ENCODE peak calls at places on chromosomes 7 and 10, in five cellular contexts. E is astrocyte of the cerebellum, L is IMR-90, N is fibroblast of villous mesenchyme, S is BJ. Z is an unnamed sample.

GRCh38 chr7:6430271-6430940 is 17.3 kb downstream of the DAGLB start:
- DNase-seq in E (no peak), L (peak), N (peak), S (no peak), Z (peak)

GRCh38 chr10:100744136-100744979 is 1.0 kb upstream of the PAX2 start:
- DNase-seq in E (no peak), L (no peak), N (no peak), S (no peak), Z (no peak)

GRCh38 chr10:129655007-129655678 is 188.1 kb downstream of the MGMT start:
- DNase-seq in E (no peak), L (peak), N (no peak), S (no peak), Z (no peak)

GRCh38 chr10:119207713-119208552 is 562 bp downstream of the GRK5 start:
- DNase-seq in E (no peak), L (peak), N (peak), S (no peak), Z (peak)

GRCh38 chr10:71842856-71843530 is 8.1 kb downstream of the PSAP start:
- DNase-seq in E (no peak), L (no peak), N (no peak), S (no peak), Z (no peak)

GRCh38 chr7:108034586-108034985 is 31.6 kb upstream of the LAMB1 start:
- DNase-seq in E (no peak), L (no peak), N (no peak), S (no peak), Z (no peak)

GRCh38 chr10:29949411-29950011 is 109.9 kb downstream of the JCAD start:
- DNase-seq in E (peak), L (peak), N (peak), S (peak), Z (peak)

GRCh38 chr7:121330053-121330833 is 1.4 kb downstream of the WNT16 start:
- DNase-seq in E (no peak), L (no peak), N (no peak), S (no peak), Z (no peak)

GRCh38 chr7:36512607-36513006 is 122.9 kb downstream of the ANLN start:
- DNase-seq in E (no peak), L (no peak), N (no peak), S (no peak), Z (no peak)

GRCh38 chr10:45152726-45153125 is 152.0 kb downstream of the ZNF22 start:
- DNase-seq in E (no peak), L (peak), N (peak), S (no peak), Z (no peak)

GRCh38 chr10:13633689-13634088 is 46.9 kb downstream of the PRPF18 start:
- DNase-seq in E (peak), L (peak), N (peak), S (peak), Z (peak)

GRCh38 chr7:142459557-142459963 is 201.7 kb upstream of the PRSS58 start:
- DNase-seq in E (peak), L (peak), N (peak), S (peak), Z (peak)

GRCh38 chr7:17625038-17625437 is 315.3 kb downstream of the SNX13 start:
- DNase-seq in E (peak), L (peak), N (peak), S (peak), Z (peak)

GRCh38 chr10:58990693-58991092 is 185.8 kb upstream of the PHYHIPL start:
- DNase-seq in E (no peak), L (no peak), N (no peak), S (no peak), Z (no peak)

GRCh38 chr10:122974034-122974433 is 6.2 kb upstream of the PSTK start:
- DNase-seq in E (no peak), L (peak), N (peak), S (no peak), Z (no peak)

GRCh38 chr7:45506059-45506458 is 68.1 kb upstream of the ADCY1 start:
- DNase-seq in E (no peak), L (no peak), N (no peak), S (no peak), Z (no peak)

GRCh38 chr10:35040761-35041501 is 49.2 kb downstream of the CUL2 start:
- DNase-seq in E (peak), L (peak), N (peak), S (peak), Z (peak)

GRCh38 chr10:129800796-129801340 is 163.2 kb downstream of the EBF3 start:
- DNase-seq in E (no peak), L (no peak), N (no peak), S (no peak), Z (no peak)

GRCh38 chr7:142602183-142602582 is 147.1 kb upstream of the PRSS1 start:
- DNase-seq in E (no peak), L (no peak), N (no peak), S (no peak), Z (no peak)

GRCh38 chr7:114102996-114103395 is 184.2 kb upstream of the PPP1R3A start:
- DNase-seq in E (no peak), L (no peak), N (no peak), S (no peak), Z (no peak)

GRCh38 chr10:91043173-91043910 is 122.5 kb upstream of the ANKRD1 start:
- DNase-seq in E (no peak), L (peak), N (peak), S (no peak), Z (peak)

GRCh38 chr10:124110882-124111281 is 17.5 kb upstream of the CHST15 start:
- DNase-seq in E (no peak), L (no peak), N (no peak), S (no peak), Z (no peak)

GRCh38 chr7:135678612-135679575 is 16.6 kb downstream of the STMP1 start:
- DNase-seq in E (peak), L (peak), N (no peak), S (peak), Z (peak)

GRCh38 chr10:48498940-48499510 is 105.8 kb downstream of the ARHGAP22 start:
- DNase-seq in E (no peak), L (no peak), N (no peak), S (no peak), Z (no peak)

GRCh38 chr10:99843310-99843709 is 60.9 kb downstream of the ABCC2 start:
- DNase-seq in E (no peak), L (peak), N (no peak), S (no peak), Z (no peak)

GRCh38 chr7:121313793-121314676 is 14.8 kb upstream of the WNT16 start:
- DNase-seq in E (peak), L (no peak), N (peak), S (peak), Z (peak)

DNA sequence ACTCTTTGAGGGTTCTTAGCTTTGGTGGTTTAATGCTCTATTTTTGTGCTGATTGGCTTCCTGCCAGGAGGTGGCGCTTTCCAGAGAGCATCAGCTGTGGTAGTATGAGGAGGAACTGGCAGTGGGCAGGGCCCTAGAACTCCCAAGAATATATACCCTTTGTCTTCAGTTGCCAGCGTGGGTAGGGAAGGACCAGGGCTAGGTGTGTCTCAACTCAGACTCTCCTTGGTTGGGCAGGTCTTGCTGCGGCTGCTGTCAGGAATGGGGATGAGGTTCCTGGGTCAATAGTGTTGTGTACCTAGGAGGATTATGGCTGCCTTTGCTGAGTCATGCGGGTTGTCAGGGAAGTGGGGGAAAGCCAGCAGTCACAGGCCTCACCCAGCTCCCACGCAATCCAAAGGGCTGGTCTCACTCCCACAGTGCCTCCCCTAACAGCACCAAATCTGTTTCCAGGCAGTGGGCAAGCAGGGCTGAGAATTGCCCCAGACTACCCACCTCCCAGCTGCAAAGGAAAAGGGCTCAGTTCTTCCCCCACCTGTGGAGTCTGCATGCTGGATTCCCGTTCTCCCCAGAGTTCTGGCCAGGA is 191.5 kb downstream of the PHTF2 start:
- DNase-seq in E (no peak), L (no peak), N (peak), S (no peak), Z (peak)
- TF ChIP-seq CTCF in E (no peak), L (no peak), N (no peak), S (no peak), Z (no peak)

GRCh38 chr10:8052970-8053445 is 1.5 kb upstream of the GATA3 start:
- DNase-seq in E (no peak), L (no peak), N (no peak), S (no peak), Z (no peak)
- H3K4me3 ChIP-seq in E (no peak), L (no peak), N (no peak), S (no peak), Z (no peak)

GRCh38 chr10:63268798-63269503 is 135.8 kb downstream of the NRBF2 start:
- DNase-seq in E (peak), L (peak), N (peak), S (peak), Z (peak)
- TF ChIP-seq CTCF in E (peak), L (peak), N (peak), S (peak), Z (peak)

GRCh38 chr10:62106929-62107519 is 161.6 kb downstream of the RTKN2 start:
- DNase-seq in E (no peak), L (no peak), N (no peak), S (no peak), Z (no peak)
- H3K4me3 ChIP-seq in E (no peak), L (no peak), N (no peak), S (no peak), Z (no peak)

DNA sequence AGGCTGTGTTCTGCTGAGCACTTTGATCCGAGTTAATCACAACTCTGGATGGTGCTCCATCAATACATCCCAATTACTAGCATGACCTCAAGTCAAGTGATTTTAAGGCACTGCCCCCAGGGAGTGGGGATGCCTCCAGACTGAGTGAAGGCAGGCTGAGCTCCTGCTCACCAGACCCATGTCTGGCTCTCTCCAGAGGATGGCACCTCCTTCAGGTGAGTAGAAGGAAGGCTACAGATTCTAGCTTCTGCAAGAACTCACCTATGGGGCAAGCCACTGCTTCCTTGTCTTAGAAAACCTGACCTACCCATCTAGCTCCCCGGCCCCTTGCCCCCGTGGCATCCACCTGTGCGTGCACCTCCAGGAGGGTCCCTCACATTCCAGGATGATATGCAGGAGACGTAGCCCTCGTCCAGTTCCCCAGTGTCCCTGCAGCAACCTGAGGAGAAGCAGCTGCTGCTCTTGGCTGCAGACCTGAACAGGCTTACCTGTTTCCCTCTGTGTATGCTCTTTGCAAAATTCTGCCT is 390.3 kb downstream of the GRID1 start:
- DNase-seq in E (no peak), L (no peak), N (no peak), S (no peak), Z (no peak)
- TF ChIP-seq CTCF in E (no peak), L (no peak), N (no peak), S (no peak), Z (no peak)

GRCh38 chr10:61629594-61629993 is 33.1 kb upstream of the CABCOCO1 start:
- DNase-seq in E (no peak), L (no peak), N (no peak), S (no peak), Z (no peak)
- H3K4me3 ChIP-seq in E (no peak), L (no peak), N (no peak), S (no peak), Z (no peak)

GRCh38 chr10:112687647-112688046 is 240.6 kb downstream of the VTI1A start:
- DNase-seq in E (no peak), L (peak), N (peak), S (no peak), Z (peak)

DNA sequence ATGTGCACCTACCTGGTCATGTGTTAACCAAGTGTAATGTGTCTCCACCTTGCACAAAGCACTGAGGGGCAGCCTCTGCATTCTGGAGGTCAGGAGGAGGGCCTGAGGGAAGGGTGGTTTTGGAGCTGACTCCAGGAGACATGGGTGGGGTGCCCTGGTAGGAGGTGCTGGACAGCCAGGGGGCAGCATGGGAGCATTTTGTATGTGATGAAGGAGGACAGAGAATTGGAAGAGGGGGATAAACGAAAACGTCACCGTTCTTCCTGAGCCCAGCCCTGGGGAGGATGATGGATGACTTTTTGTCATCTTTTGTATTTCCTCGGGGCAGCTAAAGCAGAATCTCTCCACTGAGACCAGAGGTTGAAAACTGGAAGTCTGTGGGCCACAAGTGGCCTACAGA is 242.3 kb downstream of the VTI1A start:
- DNase-seq in E (no peak), L (peak), N (peak), S (no peak), Z (peak)
- TF ChIP-seq CTCF in E (peak), L (peak), N (peak), S (peak), Z (peak)

GRCh38 chr10:5571826-5572225 is 47.1 kb downstream of the CALML3 start:
- DNase-seq in E (no peak), L (no peak), N (no peak), S (no peak), Z (no peak)
- H3K4me3 ChIP-seq in E (no peak), L (no peak), N (no peak), S (no peak), Z (no peak)

GRCh38 chr7:44084695-44085094 is 2.4 kb upstream of the POLM start:
- DNase-seq in E (no peak), L (peak), N (no peak), S (no peak), Z (no peak)

GRCh38 chr7:44087914-44088838 is 5.8 kb upstream of the POLM start:
- DNase-seq in E (peak), L (peak), N (peak), S (peak), Z (peak)

GRCh38 chr7:44083796-44084195 is 1.5 kb upstream of the POLM start:
- DNase-seq in E (no peak), L (no peak), N (no peak), S (no peak), Z (no peak)

GRCh38 chr7:44086627-44087026 is 4.3 kb upstream of the POLM start:
- DNase-seq in E (no peak), L (no peak), N (no peak), S (no peak), Z (no peak)

DNA sequence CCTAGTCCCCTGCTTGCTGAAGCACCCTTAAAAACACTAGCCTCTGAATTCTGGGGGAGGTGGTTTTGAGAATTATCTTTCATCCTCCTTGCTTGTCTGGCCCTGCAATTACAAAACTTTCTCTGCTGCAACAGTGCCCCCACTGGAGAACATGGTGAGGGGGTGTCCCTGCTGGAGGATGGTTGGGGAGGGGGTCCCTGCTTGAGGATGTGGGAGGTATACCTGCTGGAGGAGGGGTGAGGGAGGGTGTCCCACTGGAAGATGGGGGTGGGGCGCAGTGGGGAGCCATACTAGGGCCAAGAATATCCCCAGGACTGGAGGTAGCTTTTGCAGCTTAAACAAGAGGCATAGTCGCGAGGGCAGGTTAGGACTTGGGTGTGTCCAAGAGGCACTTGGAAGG is 3.2 kb upstream of the POLM start:
- DNase-seq in E (no peak), L (no peak), N (no peak), S (no peak), Z (no peak)
- TF ChIP-seq CTCF in E (peak), L (no peak), N (no peak), S (peak), Z (peak)